ENCODE peak calls at places on chromosomes 1 and 21, in six cellular contexts. F is GM12878, G is A549, Y is K562, M is HepG2, E is endothelial cell of umbilical vein. S is an unnamed sample.

GRCh38 chr1:166088572-166088955 is 78.2 kb downstream of the FAM78B start:
- DNase-seq in G (no peak), E (no peak), Y (no peak), M (no peak), F (no peak), S (no peak)

GRCh38 chr1:236494586-236495207 is 29.1 kb upstream of the LGALS8 start:
- DNase-seq in Y (no peak), F (no peak), E (no peak), M (peak), G (no peak), S (no peak)

GRCh38 chr1:4946343-4946742 is 291.9 kb downstream of the AJAP1 start:
- DNase-seq in E (no peak), G (no peak), M (no peak), F (no peak), Y (no peak), S (no peak)

GRCh38 chr1:72322910-72323309 is 40.6 kb upstream of the NEGR1 start:
- DNase-seq in Y (no peak), M (no peak), E (no peak), F (no peak), G (no peak), S (no peak)

GRCh38 chr21:30257773-30258172 is 25.0 kb downstream of the KRTAP24-1 start:
- DNase-seq in F (no peak), M (no peak), G (no peak), E (no peak), Y (peak), S (peak)

GRCh38 chr1:175364424-175365076 is 172.0 kb upstream of the KIAA0040 start:
- DNase-seq in M (no peak), F (peak), G (no peak), Y (no peak), E (no peak), S (no peak)

GRCh38 chr1:100377590-100378361 is 25.5 kb downstream of the CDC14A start:
- DNase-seq in M (no peak), Y (no peak), E (no peak), F (peak), G (no peak), S (no peak)

GRCh38 chr21:33975548-33976081 is 60.0 kb upstream of the ATP5PO start:
- DNase-seq in F (peak), E (no peak), M (no peak), Y (no peak), G (no peak), S (peak)

GRCh38 chr1:191343816-191344215 is 814.4 kb upstream of the RGS18 start:
- DNase-seq in G (no peak), E (peak), Y (no peak), F (no peak), M (no peak), S (no peak)

GRCh38 chr1:185044981-185045792 is at the start of gene RNF2:
- DNase-seq in Y (peak), F (peak), E (peak), M (peak), G (peak), S (peak)

GRCh38 chr1:193729429-193729828 is 543.0 kb upstream of the B3GALT2 start:
- DNase-seq in Y (no peak), E (peak), G (no peak), M (no peak), F (no peak), S (no peak)

GRCh38 chr1:159790237-159790917 is 9.6 kb downstream of the DUSP23 start:
- DNase-seq in M (peak), Y (peak), F (no peak), G (peak), E (peak), S (peak)

GRCh38 chr1:111227875-111228747 is 598 bp downstream of the CHI3L2 start:
- DNase-seq in Y (no peak), F (no peak), M (peak), E (peak), G (peak), S (peak)

GRCh38 chr1:118739421-118739930 is 248.7 kb downstream of the TBX15 start:
- DNase-seq in F (no peak), G (no peak), E (no peak), Y (no peak), M (no peak), S (no peak)

GRCh38 chr1:97337250-97338030 is 583.4 kb downstream of the DPYD start:
- DNase-seq in M (no peak), E (peak), F (no peak), G (no peak), Y (no peak), S (no peak)

GRCh38 chr1:97338347-97338746 is 582.5 kb downstream of the DPYD start:
- DNase-seq in Y (no peak), E (no peak), G (no peak), M (no peak), F (no peak), S (no peak)

GRCh38 chr1:97340951-97341350 is 579.9 kb downstream of the DPYD start:
- DNase-seq in M (no peak), F (no peak), Y (no peak), E (no peak), G (no peak), S (no peak)
- TF ChIP-seq MYC in M (no peak), F (no peak), Y (no peak), E (no peak), G (no peak), S (no peak)

GRCh38 chr1:91529856-91530255 is 29.2 kb downstream of the CDC7 start:
- DNase-seq in E (peak), G (no peak), M (no peak), F (no peak), Y (no peak), S (peak)
- TF ChIP-seq CTCF in E (peak), G (peak), M (peak), F (peak), Y (peak), S (no peak)

DNA sequence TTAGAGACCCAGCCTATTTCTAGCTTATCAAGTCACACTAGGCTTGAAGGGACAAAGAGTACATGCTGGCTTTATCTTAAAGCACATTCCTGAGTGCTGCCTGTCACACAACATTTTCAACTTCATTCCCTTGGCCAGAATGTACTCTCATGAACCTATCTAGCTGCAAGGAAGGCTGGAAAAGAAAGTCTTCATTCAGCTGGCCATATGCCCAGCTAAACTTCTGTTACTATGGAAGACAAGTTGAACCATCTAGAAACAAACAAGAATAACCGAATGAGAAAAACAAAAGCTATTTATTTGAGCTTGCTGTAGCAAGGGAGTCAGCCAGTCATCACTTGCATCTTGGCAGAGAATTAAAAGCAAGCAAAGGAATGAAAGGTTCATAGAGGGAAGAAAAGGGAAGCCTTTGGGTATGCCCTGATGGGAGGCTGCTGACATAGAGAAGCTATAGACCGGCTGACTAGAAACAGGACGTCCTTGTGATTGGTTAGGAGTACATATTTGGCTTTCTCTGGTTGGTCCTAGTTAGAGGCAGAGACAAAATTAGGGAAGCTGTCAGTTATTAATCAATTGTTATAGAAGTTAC is 108.4 kb downstream of the NEK7 start:
- DNase-seq in E (peak), F (no peak), Y (no peak), G (no peak), M (no peak), S (no peak)
- H3K4me3 ChIP-seq in E (no peak), F (no peak), Y (no peak), G (no peak), M (no peak), S (no peak)

GRCh38 chr21:46472246-46472645 is 13.6 kb downstream of the DIP2A start:
- DNase-seq in F (no peak), Y (no peak), E (peak), M (no peak), G (no peak), S (peak)

GRCh38 chr21:46471514-46471913 is 12.8 kb downstream of the DIP2A start:
- DNase-seq in E (no peak), M (no peak), Y (no peak), F (no peak), G (no peak), S (no peak)

GRCh38 chr21:46477765-46478164 is 19.1 kb downstream of the DIP2A start:
- DNase-seq in M (no peak), Y (no peak), F (no peak), E (no peak), G (no peak), S (no peak)

GRCh38 chr21:46475296-46475695 is 16.6 kb downstream of the DIP2A start:
- DNase-seq in G (no peak), E (no peak), Y (no peak), F (no peak), M (no peak), S (no peak)

GRCh38 chr21:46474365-46474764 is 15.7 kb downstream of the DIP2A start:
- DNase-seq in G (no peak), M (no peak), E (no peak), Y (no peak), F (no peak), S (peak)
- TF ChIP-seq MYC in G (no peak), M (no peak), E (no peak), Y (no peak), F (no peak), S (no peak)